ENCODE peak calls at places on chromosomes 5 and 9, in four cellular contexts. R is HFFc6; S is activated CD8-positive, alpha-beta T cell treated with anti-CD3 and anti-CD28 coated beads for 36 hours; W is pulmonary artery endothelial cell. Z is an unnamed sample.

GRCh38 chr5:5373351-5374033 is 49.0 kb upstream of the ICE1 start:
- DNase-seq in R (no peak), S (no peak), W (no peak), Z (peak; percentile 77)

GRCh38 chr9:4680750-4681149 is 1.4 kb downstream of the CDC37L1 start:
- DNase-seq in R (peak; percentile 45), S (no peak), W (no peak), Z (peak; percentile 35)

GRCh38 chr9:105672711-105673234 is 10.5 kb downstream of the TAL2 start:
- DNase-seq in R (no peak), S (no peak), W (no peak), Z (no peak)

GRCh38 chr5:149711338-149711737 is 18.8 kb upstream of the PPARGC1B start:
- DNase-seq in R (no peak), S (no peak), W (no peak), Z (no peak)

GRCh38 chr5:6449465-6450158 is 953 bp downstream of the UBE2QL1 start:
- DNase-seq in R (no peak), S (no peak), W (no peak), Z (no peak)

GRCh38 chr9:96048954-96049831 is 173.7 kb downstream of the ERCC6L2 start:
- DNase-seq in R (no peak), S (no peak), W (no peak), Z (no peak)

GRCh38 chr9:22238809-22239684 is 207.6 kb upstream of the DMRTA1 start:
- DNase-seq in R (peak; percentile 42), S (no peak), W (no peak), Z (peak; percentile 71)

GRCh38 chr5:120684749-120685415 is 220.8 kb downstream of the PRR16 start:
- DNase-seq in R (peak; percentile 15), S (no peak), W (no peak), Z (peak; percentile 19)

GRCh38 chr5:137600721-137601360 is 101.7 kb upstream of the SPOCK1 start:
- DNase-seq in R (no peak), S (no peak), W (no peak), Z (no peak)

GRCh38 chr5:141826674-141827073 is 51.5 kb downstream of the PCDH1 start:
- DNase-seq in R (no peak), S (no peak), W (no peak), Z (no peak)

GRCh38 chr5:169006878-169007790 is 293.8 kb downstream of the SLIT3 start:
- DNase-seq in R (no peak), S (no peak), W (no peak), Z (no peak)

GRCh38 chr5:13745508-13745907 is 199.0 kb downstream of the DNAH5 start:
- DNase-seq in R (peak; percentile 37), S (no peak), W (peak; percentile 4), Z (no peak)

GRCh38 chr9:118533101-118533500 is 828.9 kb downstream of the TLR4 start:
- DNase-seq in R (no peak), S (no peak), W (no peak), Z (no peak)

GRCh38 chr9:37284631-37285030 is 137.9 kb upstream of the GRHPR start:
- DNase-seq in R (no peak), S (no peak), W (no peak), Z (peak; percentile 62)

GRCh38 chr5:129459485-129460120 is 495 bp upstream of the ADAMTS19 start:
- DNase-seq in R (no peak), S (no peak), W (no peak), Z (peak; percentile 53)

GRCh38 chr5:112772095-112772494 is 34.4 kb downstream of the APC start:
- DNase-seq in R (peak; percentile 28), S (no peak), W (no peak), Z (peak; percentile 25)

GRCh38 chr9:98795970-98796363 is 388 bp downstream of the ANKS6 start:
- DNase-seq in R (no peak), S (no peak), W (no peak), Z (no peak)

GRCh38 chr5:892390-893136 is at the start of the genes BRD9 and TRIP13:
- DNase-seq in R (peak; percentile 56), S (peak; percentile 86), W (no peak), Z (peak; percentile 68)

GRCh38 chr5:111948517-111948916 is 191.5 kb upstream of the NREP start:
- DNase-seq in R (peak; percentile 84), S (no peak), W (no peak), Z (peak; percentile 99)

GRCh38 chr5:104628906-104629305 is 1066.3 kb upstream of the NUDT12 start:
- DNase-seq in R (no peak), S (no peak), W (no peak), Z (peak; percentile 4)

GRCh38 chr5:151651997-151652645 is 34.6 kb downstream of the SPARC start:
- DNase-seq in R (peak; percentile 74), S (peak; percentile 81), W (no peak), Z (peak; percentile 66)

GRCh38 chr5:60945760-60946253 is 802 bp downstream of the NDUFAF2 start:
- DNase-seq in R (peak; percentile 46), S (peak; percentile 53), W (no peak), Z (peak; percentile 67)

GRCh38 chr5:41754857-41755256 is 115.4 kb downstream of the OXCT1 start:
- DNase-seq in R (no peak), S (no peak), W (no peak), Z (peak; percentile 8)

GRCh38 chr9:76704601-76705204 is 59.5 kb upstream of the PCA3 start:
- DNase-seq in R (peak; percentile 84), S (no peak), W (peak; percentile 88), Z (peak; percentile 92)

GRCh38 chr9:137030528-137030927 is 1.4 kb downstream of the FUT7 start:
- DNase-seq in R (no peak), S (peak; percentile 76), W (no peak), Z (no peak)

GRCh38 chr9:98303556-98304125 is 48.2 kb upstream of the TBC1D2 start:
- DNase-seq in R (no peak), S (no peak), W (no peak), Z (no peak)

GRCh38 chr9:2288309-2288708 is 273.2 kb downstream of the SMARCA2 start:
- DNase-seq in R (no peak), S (no peak), W (no peak), Z (no peak)

GRCh38 chr5:177023247-177023703 is 779 bp downstream of the ZNF346 start:
- DNase-seq in R (no peak), S (peak; percentile 12), W (no peak), Z (peak; percentile 15)

GRCh38 chr9:131468031-131468430 is 34.7 kb upstream of the POMT1 start:
- DNase-seq in R (no peak), S (no peak), W (no peak), Z (no peak)

GRCh38 chr5:15092801-15093200 is 221.2 kb upstream of the ANKH start:
- DNase-seq in R (no peak), S (no peak), W (no peak), Z (no peak)

GRCh38 chr9:114316605-114317230 is 6.2 kb upstream of the ORM1 start:
- DNase-seq in R (no peak), S (no peak), W (no peak), Z (peak; percentile 33)

GRCh38 chr5:53027913-53028312 is 38.8 kb downstream of the ITGA2 start:
- DNase-seq in R (peak; percentile 66), S (no peak), W (peak; percentile 84), Z (peak; percentile 84)

GRCh38 chr9:6758418-6759113 is 793 bp downstream of the KDM4C start:
- DNase-seq in R (peak; percentile 41), S (peak; percentile 76), W (no peak), Z (peak; percentile 16)

GRCh38 chr5:114055318-114055788 is 306.5 kb upstream of the KCNN2 start:
- DNase-seq in R (peak; percentile 16), S (no peak), W (no peak), Z (peak; percentile 56)

GRCh38 chr5:10933141-10933540 is 172.1 kb upstream of the DAP start:
- DNase-seq in R (no peak), S (no peak), W (no peak), Z (no peak)

GRCh38 chr5:24899180-24899579 is 254.4 kb upstream of the CDH10 start:
- DNase-seq in R (no peak), S (no peak), W (no peak), Z (peak; percentile 74)

GRCh38 chr9:82124090-82124489 is 135.5 kb downstream of the SPATA31D1 start:
- DNase-seq in R (peak; percentile 89), S (no peak), W (no peak), Z (peak; percentile 47)